ENCODE peak calls at places on chromosomes 3 and 15, in seven cellular contexts. M is upper lobe of right lung, T is uterus, R is kidney, S is PC-3, G is heart left ventricle, N is heart right ventricle. B is an unnamed sample. For H3K4me1, the result is how much of the 10 kb centered on the place peaks cover.

GRCh38 chr3:195224156-195224979 is 46.6 kb downstream of the XXYLT1 start:
- DNase-seq in S (no peak), R (no peak), N (no peak), G (no peak), M (peak), T (peak), B (peak)

GRCh38 chr15:39629376-39629775 is 48.5 kb downstream of the THBS1 start:
- DNase-seq in R (peak), S (peak), T (no peak), N (no peak), M (no peak), G (no peak), B (no peak)

GRCh38 chr3:112773864-112774263 is 72.8 kb downstream of the CD200R1L start:
- DNase-seq in M (no peak), G (no peak), N (no peak), R (no peak), S (peak), T (no peak), B (no peak)

GRCh38 chr3:72299321-72299802 is 514.4 kb upstream of the PROK2 start:
- DNase-seq in T (peak), R (no peak), M (no peak), G (no peak), S (peak), N (no peak), B (no peak)

GRCh38 chr15:70096975-70097336 is 761 bp downstream of the TLE3 start:
- DNase-seq in S (no peak), N (peak), R (no peak), G (no peak), M (no peak), T (no peak), B (no peak)

GRCh38 chr3:151345854-151346253 is 16.5 kb upstream of the P2RY13 start:
- DNase-seq in R (no peak), T (peak), S (peak), G (no peak), M (no peak), N (no peak), B (no peak)

GRCh38 chr3:13332158-13332557 is 88.0 kb downstream of the NUP210 start:
- DNase-seq in S (peak), N (no peak), T (no peak), G (no peak), R (no peak), M (no peak), B (no peak)

GRCh38 chr3:94525039-94525438 is 462.2 kb downstream of the NSUN3 start:
- DNase-seq in S (peak), R (no peak), T (no peak), M (no peak), N (no peak), G (no peak), B (no peak)

GRCh38 chr3:135109681-135110080 is 314.6 kb downstream of the EPHB1 start:
- DNase-seq in G (no peak), M (no peak), R (no peak), N (no peak), T (no peak), S (no peak), B (no peak)

GRCh38 chr3:53056442-53056841 is 10.6 kb upstream of the SFMBT1 start:
- DNase-seq in S (peak), G (no peak), R (no peak), T (no peak), M (no peak), N (no peak), B (no peak)

GRCh38 chr3:171574556-171575240 is 114.5 kb upstream of the TNIK start:
- DNase-seq in S (no peak), M (no peak), T (no peak), N (no peak), R (no peak), G (no peak), B (no peak)

GRCh38 chr3:185175370-185175987 is 22.6 kb upstream of the C3orf70 start:
- DNase-seq in G (peak), R (peak), N (peak), M (no peak), S (no peak), T (no peak), B (no peak)

GRCh38 chr3:16869606-16870005 is 15.1 kb upstream of the PLCL2 start:
- DNase-seq in M (no peak), G (no peak), S (no peak), R (no peak), T (no peak), N (no peak), B (no peak)

GRCh38 chr3:50620846-50621245 is 3.9 kb downstream of the MAPKAPK3 start:
- DNase-seq in N (no peak), R (no peak), T (no peak), M (no peak), G (no peak), S (peak), B (no peak)

GRCh38 chr15:44194397-44195150 is 497 bp downstream of the FRMD5 start:
- DNase-seq in M (peak), T (no peak), S (peak), N (peak), R (peak), G (peak), B (peak)

GRCh38 chr3:157531301-157531660 is 28.1 kb upstream of the VEPH1 start:
- DNase-seq in N (no peak), G (no peak), S (peak), M (no peak), T (no peak), R (no peak), B (peak)
- H3K4me1 ChIP-seq in N (under half), G (under half), S (half or more), M (under half), T (under half), R (under half), B (under half)

DNA sequence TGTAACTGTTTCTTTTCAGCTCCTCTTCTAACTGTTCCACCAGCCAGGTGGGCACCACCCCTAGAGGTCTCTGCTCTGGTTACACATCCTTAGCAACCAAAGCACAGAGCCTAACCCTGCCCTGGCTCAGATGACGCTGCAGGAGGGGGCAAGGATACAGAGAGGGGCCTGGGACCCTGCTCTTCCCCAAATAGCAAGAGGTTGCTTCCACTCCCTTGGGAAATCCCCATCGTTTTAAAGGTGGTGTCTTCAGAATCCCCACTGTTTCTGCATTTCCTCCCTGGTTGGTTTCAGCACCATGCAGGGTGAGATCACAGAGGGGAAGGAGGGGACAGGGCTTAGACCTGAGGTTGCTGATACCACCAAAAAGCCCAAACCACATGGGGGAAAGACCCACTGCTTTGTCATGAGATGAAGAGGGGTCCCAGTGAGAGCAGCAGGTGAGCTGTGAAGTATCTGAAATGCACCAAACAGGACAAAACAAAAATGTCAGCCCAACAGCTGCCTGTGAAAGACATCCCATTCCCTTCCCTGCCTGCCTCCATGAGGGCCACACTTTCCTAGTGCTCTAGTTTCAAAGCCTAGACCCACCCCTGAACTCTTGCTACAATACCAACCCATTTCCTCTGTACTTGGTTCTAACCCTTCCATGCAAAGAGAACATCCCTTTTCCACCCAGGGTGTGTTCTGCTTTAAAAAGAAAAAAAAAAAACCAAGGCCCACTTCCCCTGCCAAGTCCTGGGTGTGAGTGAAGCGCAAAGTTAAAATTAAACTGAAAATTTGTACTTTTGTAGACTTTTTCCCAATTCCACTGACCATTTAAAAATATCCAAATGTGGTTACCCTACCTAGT is 29.0 kb downstream of the ANP32A start:
- DNase-seq in S (no peak), G (no peak), T (no peak), M (no peak), N (no peak), R (no peak), B (no peak)
- H3K4me1 ChIP-seq in S (under half), G (half or more), T (under half), M (half or more), N (half or more), R (half or more), B (half or more)

GRCh38 chr15:68812069-68812468 is 8.6 kb downstream of the ANP32A start:
- DNase-seq in R (no peak), T (no peak), G (no peak), M (no peak), N (no peak), S (no peak), B (no peak)
- H3K4me1 ChIP-seq in R (under half), T (under half), G (half or more), M (half or more), N (half or more), S (under half), B (under half)

DNA sequence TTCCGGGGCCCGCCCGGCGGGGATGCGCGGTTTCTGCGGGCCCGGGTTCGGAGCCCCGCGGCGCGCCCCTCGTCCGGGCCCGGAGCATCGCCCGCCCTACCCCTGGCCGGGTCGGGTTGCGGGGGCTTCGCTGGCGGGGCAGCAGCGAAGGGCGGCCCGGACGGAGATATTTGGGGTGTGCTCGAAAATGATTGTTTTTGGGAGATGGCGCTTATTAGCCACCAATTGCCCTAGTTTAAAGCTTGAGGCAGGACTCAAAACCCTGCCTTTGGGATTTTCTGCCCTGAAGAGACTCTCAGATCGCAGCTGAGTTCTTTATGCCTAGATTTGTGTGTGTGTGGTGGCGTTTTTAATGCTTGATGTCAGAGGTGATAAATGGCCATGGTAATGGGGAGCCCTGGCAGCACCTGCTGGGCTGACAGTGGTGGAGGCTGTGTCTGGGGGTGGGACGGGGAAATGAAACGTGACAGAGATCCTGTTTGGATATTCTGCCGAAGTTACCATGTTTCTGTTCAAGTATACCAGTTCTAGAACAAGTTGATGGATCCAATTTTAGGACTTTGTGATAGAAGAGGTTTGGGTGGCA is 582 bp downstream of the KCTD6 start:
- DNase-seq in R (no peak), N (no peak), G (no peak), M (no peak), S (peak), T (no peak), B (peak)
- H3K4me1 ChIP-seq in R (under half), N (under half), G (half or more), M (under half), S (under half), T (under half), B (under half)

GRCh38 chr3:55485208-55485791 is 1.8 kb downstream of the WNT5A start:
- DNase-seq in N (peak), S (peak), G (peak), T (peak), M (peak), R (peak), B (peak)
- H3K4me1 ChIP-seq in N (under half), S (under half), G (under half), T (under half), M (under half), R (under half), B (under half)

B was measured in thyroid gland.